ENCODE peak calls at places on chromosome 20, in six cellular contexts. U, Q, C, M, H and P are unnamed samples.

GRCh38 chr20:9409981-9410380 is 104.4 kb upstream of the LAMP5 start:
- DNase-seq in U (no peak), Q (no peak), C (no peak), M (no peak), H (no peak), P (no peak)

GRCh38 chr20:16701296-16701695 is 28.5 kb upstream of the SNRPB2 start:
- DNase-seq in U (no peak), Q (no peak), C (peak), M (no peak), H (no peak), P (no peak)

GRCh38 chr20:4341804-4342560 is 326.6 kb upstream of the RNF24 start:
- DNase-seq in U (no peak), Q (no peak), C (no peak), M (no peak), H (peak), P (peak)

GRCh38 chr20:10861619-10862018 is 187.8 kb upstream of the JAG1 start:
- DNase-seq in U (no peak), Q (no peak), C (no peak), M (no peak), H (peak), P (no peak)

GRCh38 chr20:23049933-23050838 is 714 bp upstream of the THBD start:
- DNase-seq in U (peak), Q (no peak), C (no peak), M (peak), H (peak), P (peak)

GRCh38 chr20:6029538-6029937 is 24.3 kb downstream of the LRRN4 start:
- DNase-seq in U (no peak), Q (no peak), C (no peak), M (no peak), H (no peak), P (no peak)

GRCh38 chr20:8310618-8311017 is 178.6 kb downstream of the PLCB1 start:
- DNase-seq in U (no peak), Q (no peak), C (no peak), M (no peak), H (no peak), P (no peak)

GRCh38 chr20:58271596-58272460 is 37.7 kb upstream of the RAB22A start:
- DNase-seq in U (no peak), Q (no peak), C (peak), M (no peak), H (no peak), P (no peak)

GRCh38 chr20:17897566-17898307 is 70.9 kb downstream of the SNX5 start:
- DNase-seq in U (no peak), Q (no peak), C (no peak), M (no peak), H (no peak), P (no peak)

GRCh38 chr20:4819901-4820300 is 98.2 kb downstream of the PRND start:
- DNase-seq in U (no peak), Q (no peak), C (no peak), M (no peak), H (no peak), P (no peak)